ENCODE peak calls at places on chromosomes 11 and 22, in nine cellular contexts. M, V, R, G, F, J, X, A and Q are unnamed samples.

GRCh38 chr22:30606455-30607299 is at the start of gene TCN2:
- DNase-seq in M (peak), F (peak), V (peak), G (peak), J (peak), R (peak), X (peak), A (no peak), Q (peak)

GRCh38 chr11:11789735-11790369 is 51.9 kb upstream of the USP47 start:
- DNase-seq in X (no peak), V (no peak), R (peak), F (peak), G (no peak), M (no peak), J (no peak), A (no peak), Q (no peak)

GRCh38 chr11:134951305-134951700 is 539.3 kb upstream of the B3GAT1 start:
- DNase-seq in A (no peak), R (no peak), F (peak), V (no peak), G (no peak), J (no peak), M (no peak), X (peak), Q (no peak)

GRCh38 chr11:128734439-128735224 is 40.8 kb downstream of the FLI1 start:
- DNase-seq in M (no peak), V (no peak), J (no peak), G (no peak), A (no peak), X (peak), F (no peak), R (peak), Q (no peak)

GRCh38 chr11:94184861-94185260 is 56.2 kb downstream of the PANX1 start:
- DNase-seq in M (no peak), J (no peak), F (no peak), R (no peak), A (no peak), G (no peak), V (no peak), X (no peak), Q (no peak)

GRCh38 chr22:17851754-17852153 is 77.5 kb upstream of the BID start:
- DNase-seq in V (no peak), G (no peak), J (no peak), R (no peak), A (no peak), X (no peak), F (no peak), M (no peak), Q (no peak)

GRCh38 chr11:95337972-95338429 is 107.0 kb upstream of the SESN3 start:
- DNase-seq in V (no peak), J (no peak), A (no peak), X (no peak), M (no peak), F (no peak), G (no peak), R (no peak), Q (no peak)

GRCh38 chr11:27266125-27266524 is 96.9 kb downstream of the CCDC34 start:
- DNase-seq in A (no peak), J (no peak), R (no peak), G (no peak), M (no peak), F (no peak), X (no peak), V (no peak), Q (no peak)

GRCh38 chr11:93936416-93936815 is 84.7 kb upstream of the HEPHL1 start:
- DNase-seq in M (no peak), G (no peak), J (no peak), V (no peak), F (no peak), X (no peak), A (no peak), R (no peak), Q (no peak)

GRCh38 chr11:61659413-61660196 is 20.6 kb upstream of the DAGLA start:
- DNase-seq in F (peak), R (no peak), J (no peak), X (no peak), V (no peak), M (no peak), A (no peak), G (no peak), Q (no peak)

GRCh38 chr22:46064236-46064965 is 85.9 kb upstream of the PPARA start:
- DNase-seq in R (no peak), M (no peak), J (no peak), X (peak), A (no peak), V (peak), G (no peak), F (no peak), Q (no peak)

GRCh38 chr22:35134637-35135036 is 68.7 kb downstream of the ISX start:
- DNase-seq in V (no peak), M (no peak), R (no peak), A (no peak), G (no peak), J (no peak), X (no peak), F (no peak), Q (no peak)

GRCh38 chr11:86214710-86215109 is 29.8 kb upstream of the EED start:
- DNase-seq in J (no peak), F (no peak), V (no peak), M (no peak), A (no peak), G (no peak), X (no peak), R (peak), Q (peak)

GRCh38 chr11:14934641-14935351 is 37.4 kb downstream of the CALCA start:
- DNase-seq in F (no peak), A (no peak), X (no peak), M (no peak), J (no peak), G (no peak), R (no peak), V (no peak), Q (no peak)

GRCh38 chr11:120255519-120255866 is 15.6 kb downstream of the POU2F3 start:
- DNase-seq in R (no peak), X (no peak), M (no peak), V (no peak), F (no peak), A (no peak), J (no peak), G (no peak), Q (no peak)

GRCh38 chr11:73306069-73306468 is 2.0 kb upstream of the ARHGEF17 start:
- DNase-seq in J (no peak), F (no peak), R (no peak), M (no peak), V (no peak), X (no peak), A (no peak), G (no peak), Q (no peak)

GRCh38 chr11:94786264-94787126 is 18.3 kb downstream of the AMOTL1 start:
- DNase-seq in R (peak), F (peak), A (no peak), G (no peak), V (no peak), X (no peak), J (no peak), M (no peak), Q (peak)

GRCh38 chr11:30244255-30244654 is 13.4 kb downstream of the FSHB start:
- DNase-seq in V (no peak), R (no peak), G (no peak), F (peak), M (no peak), J (no peak), A (no peak), X (no peak), Q (no peak)

GRCh38 chr11:124798991-124799383 is 1.2 kb downstream of the MSANTD2 start:
- DNase-seq in J (peak), X (no peak), A (no peak), G (peak), F (peak), V (no peak), R (peak), M (no peak), Q (peak)

GRCh38 chr11:126332221-126332711 is 23.2 kb upstream of the ST3GAL4 start:
- DNase-seq in R (no peak), M (no peak), G (no peak), X (no peak), J (no peak), F (peak), A (no peak), V (peak), Q (no peak)

GRCh38 chr11:79259800-79260199 is 181.0 kb downstream of the TENM4 start:
- DNase-seq in X (peak), J (no peak), R (no peak), A (no peak), F (peak), V (no peak), G (no peak), M (no peak), Q (no peak)

GRCh38 chr11:63866211-63866610 is 27.3 kb downstream of the MARK2 start:
- DNase-seq in V (peak), M (no peak), X (peak), F (peak), J (no peak), R (no peak), A (peak), G (peak), Q (peak)

GRCh38 chr11:128621491-128622136 is 34.3 kb upstream of the ETS1 start:
- DNase-seq in G (no peak), A (no peak), F (peak), V (peak), M (no peak), X (no peak), J (peak), R (no peak), Q (no peak)

GRCh38 chr11:83355406-83355805 is 69.2 kb upstream of the CCDC90B start:
- DNase-seq in G (no peak), A (no peak), R (no peak), J (no peak), X (no peak), M (no peak), V (no peak), F (no peak), Q (no peak)

GRCh38 chr22:19762315-19763140 is 1.9 kb downstream of the TBX1 start:
- DNase-seq in M (no peak), A (no peak), G (no peak), V (no peak), X (no peak), J (no peak), R (no peak), F (no peak), Q (no peak)

GRCh38 chr11:26584818-26585217 is 12.8 kb upstream of the MUC15 start:
- DNase-seq in X (no peak), G (no peak), F (no peak), R (no peak), J (no peak), V (no peak), M (no peak), A (no peak), Q (no peak)

GRCh38 chr11:16977136-16978020 is 36.8 kb downstream of the PLEKHA7 start:
- DNase-seq in V (no peak), F (no peak), A (no peak), X (peak), R (no peak), G (peak), J (no peak), M (no peak), Q (no peak)

GRCh38 chr22:37177755-37178154 is 10.3 kb downstream of the C1QTNF6 start:
- DNase-seq in F (no peak), V (no peak), R (no peak), M (no peak), X (no peak), A (no peak), G (no peak), J (no peak), Q (no peak)
- TF ChIP-seq CTCF in F (no peak), V (no peak), R (no peak), M (no peak), X (no peak), A (no peak), G (no peak), J (no peak), Q (no peak)

GRCh38 chr11:102318469-102318868 is 1.2 kb downstream of the BIRC3 start:
- DNase-seq in V (no peak), G (no peak), F (no peak), X (no peak), R (peak), A (peak), J (no peak), M (no peak), Q (no peak)
- TF ChIP-seq CTCF in V (no peak), G (no peak), F (no peak), X (no peak), R (no peak), A (no peak), J (no peak), M (no peak), Q (peak)

DNA sequence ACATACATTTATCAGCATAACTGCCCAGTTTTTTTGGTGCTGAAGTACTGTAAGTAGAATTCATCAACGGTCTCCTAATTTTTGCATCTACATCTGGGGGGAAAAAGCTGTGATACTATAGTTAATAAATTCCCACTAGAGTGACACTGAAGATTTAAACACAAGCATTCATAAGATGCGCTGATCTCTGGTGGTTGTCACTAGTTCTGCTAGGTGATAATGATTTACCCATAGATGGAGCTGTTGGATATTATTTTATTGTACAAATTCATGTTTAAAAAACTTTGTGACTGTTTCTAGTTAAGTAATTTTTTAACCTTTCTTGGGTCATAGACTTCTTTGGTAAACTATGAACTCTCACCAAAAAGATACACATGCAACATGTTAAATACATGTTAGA is 106.6 kb downstream of the EMSY start:
- DNase-seq in M (no peak), R (peak), V (no peak), F (peak), J (no peak), X (no peak), G (no peak), A (no peak), Q (no peak)
- TF ChIP-seq CTCF in M (no peak), R (peak), V (no peak), F (peak), J (peak), X (no peak), G (no peak), A (no peak), Q (no peak)

GRCh38 chr11:119188887-119189286 is 3.6 kb downstream of the NHERF4 start:
- DNase-seq in X (no peak), V (peak), A (no peak), F (no peak), M (no peak), G (no peak), R (no peak), J (no peak), Q (no peak)
- TF ChIP-seq CTCF in X (no peak), V (no peak), A (no peak), F (no peak), M (no peak), G (no peak), R (no peak), J (no peak), Q (no peak)

GRCh38 chr11:9203715-9204311 is 61.3 kb downstream of the DENND5A start:
- DNase-seq in X (no peak), F (no peak), R (peak), J (no peak), M (no peak), G (no peak), V (no peak), A (no peak), Q (no peak)
- TF ChIP-seq CTCF in X (no peak), F (peak), R (no peak), J (no peak), M (no peak), G (no peak), V (peak), A (no peak), Q (peak)